ENCODE peak calls at places on chromosomes 5 and 9, in eight cellular contexts. P is nephron progenitor cell, B is GM12892, J is NCI-H2081 treated with DMSO at 0.1 percent for 48 hours, W is M059J, H is RCC 7860, S is HEK293T, M is WERI-Rb-1. R is an unnamed sample.

GRCh38 chr9:133067006-133067405 is 5.2 kb downstream of the CEL start:
- DNase-seq in B (no peak), S (no peak), J (no peak), P (no peak), W (no peak), M (no peak), H (no peak), R (no peak)

GRCh38 chr5:88602584-88602983 is 280.4 kb downstream of the MEF2C start:
- DNase-seq in S (no peak), W (no peak), H (no peak), M (peak), B (no peak), J (no peak), P (peak), R (no peak)

GRCh38 chr9:14399736-14400657 is 86.1 kb upstream of the NFIB start:
- DNase-seq in H (no peak), S (no peak), J (no peak), B (no peak), W (no peak), M (no peak), P (no peak), R (no peak)

GRCh38 chr5:82275267-82275664 is 2.9 kb downstream of the RPS23 start:
- DNase-seq in S (no peak), B (no peak), W (no peak), J (no peak), M (no peak), P (no peak), H (no peak), R (no peak)

GRCh38 chr5:87190041-87190440 is 77.6 kb upstream of the RASA1 start:
- DNase-seq in H (no peak), W (no peak), P (no peak), M (no peak), B (no peak), J (no peak), S (no peak), R (no peak)

GRCh38 chr9:13721481-13722235 is 442.2 kb upstream of the MPDZ start:
- DNase-seq in P (no peak), H (peak), W (peak), S (no peak), M (no peak), B (no peak), J (no peak), R (no peak)

GRCh38 chr5:53479045-53479655 is 1.3 kb upstream of the FST start:
- DNase-seq in H (no peak), M (no peak), P (no peak), J (no peak), W (no peak), B (no peak), S (no peak), R (no peak)

GRCh38 chr5:80835128-80835527 is 125.0 kb upstream of the RASGRF2 start:
- DNase-seq in H (no peak), S (no peak), M (no peak), P (no peak), J (no peak), B (no peak), W (no peak), R (no peak)

GRCh38 chr5:74934949-74935751 is 69.0 kb upstream of the FAM169A start:
- DNase-seq in P (no peak), M (no peak), S (no peak), W (peak), H (peak), J (no peak), B (no peak), R (peak)

GRCh38 chr5:128870923-128871322 is 94.4 kb upstream of the SLC27A6 start:
- DNase-seq in B (no peak), M (no peak), W (no peak), S (no peak), P (no peak), H (no peak), J (no peak), R (peak)

GRCh38 chr9:121860213-121860612 is 208.8 kb downstream of the DAB2IP start:
- DNase-seq in J (no peak), H (no peak), M (no peak), B (no peak), W (no peak), S (no peak), P (no peak), R (no peak)

GRCh38 chr5:76305264-76305663 is 97.8 kb upstream of the IQGAP2 start:
- DNase-seq in P (no peak), W (no peak), B (no peak), J (no peak), S (no peak), H (no peak), M (no peak), R (no peak)

GRCh38 chr9:82302968-82303655 is 314.5 kb downstream of the SPATA31D1 start:
- DNase-seq in J (no peak), W (no peak), H (no peak), B (no peak), M (no peak), P (no peak), S (no peak), R (no peak)

GRCh38 chr5:171407234-171407633 is 12.2 kb upstream of the FGF18 start:
- DNase-seq in W (no peak), H (no peak), B (no peak), P (no peak), S (no peak), M (no peak), J (no peak), R (no peak)

GRCh38 chr5:132219981-132220380 is 7.7 kb downstream of the P4HA2 start:
- DNase-seq in W (peak), J (no peak), S (no peak), B (no peak), H (no peak), M (no peak), P (no peak), R (no peak)

GRCh38 chr9:114908104-114908621 is 22.2 kb downstream of the TNFSF8 start:
- DNase-seq in P (no peak), W (peak), B (no peak), M (peak), H (peak), J (peak), S (no peak), R (peak)

GRCh38 chr5:60811105-60811504 is 33.0 kb downstream of the ELOVL7 start:
- DNase-seq in P (no peak), B (no peak), H (no peak), J (no peak), M (no peak), W (no peak), S (no peak), R (no peak)

GRCh38 chr5:89374144-89374784 is 491.3 kb upstream of the MEF2C start:
- DNase-seq in B (no peak), H (no peak), S (no peak), M (no peak), J (peak), P (no peak), W (no peak), R (no peak)

GRCh38 chr5:14413331-14413750 is 168.3 kb upstream of the OTULINL start:
- DNase-seq in S (no peak), P (no peak), B (no peak), W (no peak), H (no peak), M (no peak), J (no peak), R (peak)

GRCh38 chr9:122360891-122361290 is 9.9 kb upstream of the PTGS1 start:
- DNase-seq in W (peak), B (no peak), P (no peak), J (no peak), M (no peak), H (no peak), S (no peak), R (peak)

GRCh38 chr9:32854271-32854670 is 70.9 kb downstream of the TMEM215 start:
- DNase-seq in H (peak), P (no peak), B (no peak), J (no peak), M (no peak), W (peak), S (no peak), R (no peak)

GRCh38 chr9:117204971-117205370 is 209.9 kb downstream of the ASTN2 start:
- DNase-seq in M (no peak), W (no peak), P (no peak), J (no peak), S (no peak), H (no peak), B (no peak), R (no peak)

GRCh38 chr5:27523629-27524028 is 485.2 kb upstream of the CDH9 start:
- DNase-seq in S (no peak), M (no peak), W (no peak), B (no peak), H (no peak), J (no peak), P (no peak), R (no peak)

GRCh38 chr5:91049800-91050199 is 333.3 kb downstream of the ARRDC3 start:
- DNase-seq in S (no peak), H (peak), B (no peak), W (peak), P (no peak), J (no peak), M (no peak), R (peak)